ENCODE peak calls at places on chromosomes 3 and 15, in eight cellular contexts. W is BE2C, J is GM23248, Z is ovary, R is aorta, D is adipocyte, X is fibroblast of lung, Q is cardiac muscle cell. I is an unnamed sample. For H3K9me3 and H3K4me1, the result is how much of the 10 kb centered on the place peaks cover.

GRCh38 chr3:53711387-53711786 is 134.8 kb downstream of the CHDH start:
- DNase-seq in Z (no peak), Q (no peak), X (no peak), R (no peak), D (no peak), W (no peak), J (no peak), I (no peak)

GRCh38 chr15:29141908-29142747 is 127.5 kb downstream of the NSMCE3 start:
- DNase-seq in Q (no peak), D (no peak), J (no peak), W (no peak), X (peak), R (no peak), Z (no peak), I (no peak)

GRCh38 chr3:57434041-57434440 is 110.1 kb downstream of the DNAH12 start:
- DNase-seq in D (peak), W (no peak), X (peak), R (no peak), Z (no peak), Q (peak), J (peak), I (no peak)

GRCh38 chr3:63349583-63350177 is 71.6 kb downstream of the SYNPR start:
- DNase-seq in Q (peak), R (no peak), Z (no peak), X (peak), W (peak), D (peak), J (peak), I (peak)

GRCh38 chr3:57221883-57222282 is 5.6 kb upstream of the APPL1 start:
- DNase-seq in J (peak), Z (no peak), D (peak), W (no peak), R (no peak), Q (peak), X (peak), I (no peak)

GRCh38 chr3:30471076-30471475 is 135.3 kb upstream of the TGFBR2 start:
- DNase-seq in Z (no peak), D (peak), Q (peak), W (no peak), J (peak), X (peak), R (no peak), I (no peak)

GRCh38 chr3:105904683-105905320 is 36.0 kb upstream of the CBLB start:
- DNase-seq in Z (no peak), D (peak), R (no peak), Q (no peak), X (peak), J (peak), W (no peak), I (no peak)

GRCh38 chr3:33134026-33134625 is 20.3 kb downstream of the CRTAP start:
- DNase-seq in Q (no peak), Z (no peak), X (peak), W (no peak), D (peak), R (no peak), J (peak), I (no peak)

GRCh38 chr3:124352143-124352528 is 360.2 kb upstream of the ROPN1 start:
- DNase-seq in Z (no peak), Q (no peak), R (no peak), X (peak), D (no peak), J (no peak), W (no peak), I (no peak)

GRCh38 chr15:89017370-89018066 is 70.7 kb upstream of the ABHD2 start:
- DNase-seq in R (peak), D (peak), J (peak), Q (peak), Z (peak), X (peak), W (peak), I (peak)

GRCh38 chr15:89015412-89016097 is 72.7 kb upstream of the ABHD2 start:
- DNase-seq in D (no peak), J (no peak), Q (no peak), W (no peak), Z (no peak), R (no peak), X (no peak), I (no peak)

GRCh38 chr15:89018235-89018634 is 70.0 kb upstream of the ABHD2 start:
- DNase-seq in Z (peak), W (no peak), D (peak), Q (peak), J (peak), R (peak), X (peak), I (no peak)

GRCh38 chr15:89019436-89019835 is 68.8 kb upstream of the ABHD2 start:
- DNase-seq in Z (no peak), D (peak), J (no peak), R (no peak), Q (no peak), X (no peak), W (no peak), I (no peak)

DNA sequence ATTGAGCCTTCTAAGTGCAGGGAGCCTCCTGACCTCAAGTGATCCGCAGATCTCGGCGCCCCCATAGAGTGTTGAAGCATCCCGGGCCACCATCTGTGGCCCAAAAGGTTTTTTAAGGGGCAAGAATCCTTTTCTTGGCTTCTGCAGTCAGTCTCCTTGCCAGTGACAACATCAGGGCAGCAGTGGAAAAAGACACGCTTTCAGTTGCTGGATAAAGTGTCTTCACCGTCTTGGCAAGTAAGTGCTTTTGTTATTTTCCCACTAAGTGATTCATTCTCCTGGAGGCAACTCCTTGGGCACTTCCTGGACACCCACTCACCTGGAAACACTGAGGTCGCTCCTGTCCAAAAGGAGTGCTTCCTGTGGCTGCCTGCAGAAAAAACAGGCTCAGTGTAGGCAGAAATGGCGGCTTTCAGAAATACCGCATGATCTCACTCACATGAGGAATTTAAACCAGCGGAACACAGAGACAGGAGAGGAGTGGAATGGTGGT is 71.7 kb upstream of the ABHD2 start:
- DNase-seq in X (peak), J (peak), D (no peak), Q (no peak), W (no peak), R (peak), Z (no peak), I (no peak)
- H3K4me3 ChIP-seq in X (no peak), J (no peak), D (peak), Q (no peak), W (no peak), R (no peak), Z (no peak), I (no peak)

DNA sequence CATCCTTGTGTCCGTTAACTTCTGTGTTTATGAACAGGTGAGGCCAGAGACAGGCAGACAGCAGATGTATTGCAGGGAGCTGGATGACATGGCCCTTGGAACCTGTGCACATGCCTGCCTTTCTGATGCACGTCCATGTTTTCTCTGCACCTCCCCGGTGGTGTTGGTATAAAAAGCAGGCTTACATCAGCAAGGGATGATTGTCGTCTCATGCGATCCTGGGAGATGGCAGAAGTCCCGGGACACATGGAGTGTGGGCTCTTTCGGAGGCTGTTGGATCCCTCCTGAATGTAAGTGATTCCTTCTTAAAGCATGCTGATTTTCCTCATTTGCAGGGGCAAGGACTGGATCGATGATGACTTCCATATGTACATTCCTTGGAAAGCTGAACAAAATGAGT is 134.8 kb downstream of the SNRPN start:
- DNase-seq in X (no peak), R (no peak), J (no peak), W (no peak), D (no peak), Q (no peak), Z (no peak), I (no peak)
- H3K9me3 ChIP-seq in X (under half), R (under half), J (under half), W (under half), D (half or more), Q (under half), Z (half or more), I (under half)

DNA sequence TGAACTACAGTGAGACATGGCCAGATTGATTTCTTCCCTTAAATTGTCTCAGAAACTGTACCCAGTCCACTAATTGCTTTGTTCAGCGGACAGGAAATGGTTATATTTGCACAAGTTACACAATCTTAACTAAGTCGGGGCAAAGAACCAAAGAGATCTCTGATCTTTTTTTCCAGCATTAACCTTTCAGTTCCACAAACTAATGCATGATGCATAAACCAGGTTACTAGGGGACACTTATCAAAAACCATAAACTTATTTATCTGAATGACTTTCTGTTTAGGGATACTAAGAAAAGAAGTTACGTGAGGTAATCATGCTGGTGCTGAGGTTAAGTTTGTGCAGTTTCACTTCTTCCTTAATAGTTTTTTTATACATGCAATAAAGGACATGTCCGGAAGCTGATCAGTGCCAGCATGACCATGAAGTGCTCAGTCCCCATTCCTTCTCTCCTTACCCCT is 22.4 kb downstream of the FNDC3B start:
- DNase-seq in D (no peak), W (no peak), J (peak), Q (peak), Z (no peak), R (no peak), X (peak), I (no peak)
- H3K4me1 ChIP-seq in D (half or more), W (under half), J (half or more), Q (under half), Z (under half), R (under half), X (under half), I (under half)

GRCh38 chr3:152258448-152259302 is 10.1 kb upstream of the MBNL1 start:
- DNase-seq in D (peak), J (peak), X (peak), Q (peak), W (no peak), Z (peak), R (peak), I (no peak)
- H3K4me3 ChIP-seq in D (peak), J (peak), X (no peak), Q (no peak), W (no peak), Z (no peak), R (peak), I (no peak)

GRCh38 chr3:26825454-26825853 is 202.9 kb downstream of the LRRC3B start:
- DNase-seq in W (no peak), R (no peak), X (no peak), Z (no peak), J (no peak), Q (no peak), D (no peak), I (no peak)
- H3K9me3 ChIP-seq in W (under half), R (under half), X (under half), Z (under half), J (under half), Q (under half), D (under half), I (under half)

GRCh38 chr3:150072576-150072975 is 101.9 kb upstream of the PFN2 start:
- DNase-seq in X (no peak), R (no peak), D (no peak), J (no peak), W (no peak), Q (no peak), Z (no peak), I (peak)
- H3K4me1 ChIP-seq in X (under half), R (under half), D (under half), J (under half), W (under half), Q (under half), Z (under half), I (under half)

GRCh38 chr3:28345690-28346089 is 2.8 kb upstream of the ZCWPW2 start:
- DNase-seq in W (no peak), R (no peak), D (no peak), X (no peak), Z (no peak), J (no peak), Q (no peak), I (no peak)
- H3K4me3 ChIP-seq in W (no peak), R (no peak), D (peak), X (no peak), Z (no peak), J (peak), Q (no peak), I (no peak)

I was measured in HAP-1.